ENCODE peak calls at places on chromosomes 12 and 14, in six cellular contexts. B is BE2C, N is colonic mucosa, F is mesenchymal stem cell, E is ovary, I is GM12865. V is an unnamed sample.

GRCh38 chr12:91913651-91914050 is 232.0 kb downstream of the BTG1 start:
- DNase-seq in B (no peak), N (no peak), F (no peak), E (no peak), I (no peak), V (no peak)

GRCh38 chr14:91341331-91342242 is 76.0 kb downstream of the CCDC88C start:
- DNase-seq in B (no peak), N (no peak), F (no peak), E (no peak), I (no peak), V (no peak)

GRCh38 chr14:75871181-75871880 is 110.5 kb downstream of the TGFB3 start:
- DNase-seq in B (peak; percentile 7), N (no peak), F (peak; percentile 61), E (no peak), I (no peak), V (peak; percentile 44)

GRCh38 chr14:72850360-72850759 is 43.5 kb downstream of the DPF3 start:
- DNase-seq in B (no peak), N (peak; percentile 30), F (no peak), E (no peak), I (no peak), V (no peak)

GRCh38 chr14:53925201-53925766 is 31.3 kb downstream of the BMP4 start:
- DNase-seq in B (no peak), N (no peak), F (peak; percentile 62), E (no peak), I (no peak), V (no peak)

GRCh38 chr14:61388173-61388975 is 67.0 kb downstream of the PRKCH start:
- DNase-seq in B (no peak), N (no peak), F (peak; percentile 15), E (no peak), I (peak; percentile 78), V (peak; percentile 48)

GRCh38 chr12:98532687-98533304 is 17.4 kb downstream of the TMPO start:
- DNase-seq in B (no peak), N (no peak), F (peak; percentile 76), E (no peak), I (peak; percentile 48), V (peak; percentile 46)

GRCh38 chr12:87444039-87444438 is 585.2 kb downstream of the C12orf50 start:
- DNase-seq in B (no peak), N (no peak), F (no peak), E (no peak), I (no peak), V (no peak)

GRCh38 chr12:3187846-3188755 is 110.9 kb downstream of the TSPAN9 start:
- DNase-seq in B (no peak), N (no peak), F (no peak), E (no peak), I (no peak), V (no peak)

GRCh38 chr12:92597997-92598396 is 104.8 kb upstream of the PLEKHG7 start:
- DNase-seq in B (no peak), N (no peak), F (peak; percentile 62), E (no peak), I (no peak), V (no peak)

GRCh38 chr14:96574633-96575191 is 72.5 kb downstream of the PAPOLA start:
- DNase-seq in B (no peak), N (no peak), F (no peak), E (no peak), I (no peak), V (no peak)

GRCh38 chr12:90970471-90970870 is 15.5 kb upstream of the CCER1 start:
- DNase-seq in B (no peak), N (no peak), F (no peak), E (no peak), I (no peak), V (no peak)

GRCh38 chr12:2624543-2625266 is 170.1 kb upstream of the FKBP4 start:
- DNase-seq in B (peak; percentile 50), N (no peak), F (peak; percentile 60), E (no peak), I (peak; percentile 14), V (no peak)

GRCh38 chr12:77120695-77121094 is 55.3 kb upstream of the E2F7 start:
- DNase-seq in B (no peak), N (no peak), F (peak; percentile 49), E (no peak), I (no peak), V (no peak)

GRCh38 chr14:58749066-58749669 is 111.4 kb downstream of the DACT1 start:
- DNase-seq in B (no peak), N (peak; percentile 64), F (peak; percentile 99), E (no peak), I (peak; percentile 89), V (peak; percentile 3)

GRCh38 chr12:127150479-127150878 is 1116.5 kb upstream of the TMEM132C start:
- DNase-seq in B (no peak), N (no peak), F (no peak), E (no peak), I (no peak), V (no peak)

GRCh38 chr12:114777052-114777451 is 93.1 kb upstream of the TBX3 start:
- DNase-seq in B (no peak), N (no peak), F (no peak), E (no peak), I (no peak), V (no peak)

GRCh38 chr12:111274820-111275219 is 94.1 kb downstream of the PHETA1 start:
- DNase-seq in B (no peak), N (no peak), F (no peak), E (no peak), I (no peak), V (peak; percentile 4)

GRCh38 chr14:51139221-51139681 is 44.3 kb upstream of the TRIM9 start:
- DNase-seq in B (no peak), N (peak; percentile 44), F (no peak), E (no peak), I (no peak), V (no peak)

GRCh38 chr14:105765893-105766614 is 239.7 kb downstream of the TMEM121 start:
- DNase-seq in B (no peak), N (no peak), F (no peak), E (no peak), I (no peak), V (no peak)

GRCh38 chr12:131357920-131358319 is 353.0 kb upstream of the SFSWAP start:
- DNase-seq in B (no peak), N (no peak), F (no peak), E (no peak), I (no peak), V (no peak)

GRCh38 chr14:29721586-29721985 is 206.1 kb downstream of the PRKD1 start:
- DNase-seq in B (no peak), N (no peak), F (no peak), E (no peak), I (no peak), V (no peak)

GRCh38 chr14:69997849-69998248 is 118.6 kb downstream of the SMOC1 start:
- DNase-seq in B (no peak), N (no peak), F (peak; percentile 81), E (peak; percentile 29), I (no peak), V (no peak)

GRCh38 chr14:74349757-74350156 is 1.5 kb downstream of the VRTN start:
- DNase-seq in B (no peak), N (peak; percentile 43), F (no peak), E (no peak), I (no peak), V (no peak)

GRCh38 chr14:39988939-39989338 is 556.7 kb upstream of the FBXO33 start:
- DNase-seq in B (no peak), N (no peak), F (peak; percentile 53), E (no peak), I (peak; percentile 59), V (peak; percentile 41)

GRCh38 chr12:88185988-88186387 is 43.9 kb downstream of the TMTC3 start:
- DNase-seq in B (no peak), N (no peak), F (peak; percentile 57), E (no peak), I (peak; percentile 9), V (no peak)

GRCh38 chr14:20501346-20501745 is 4.0 kb upstream of the RNASE10 start:
- DNase-seq in B (no peak), N (no peak), F (no peak), E (no peak), I (no peak), V (no peak)

DNA sequence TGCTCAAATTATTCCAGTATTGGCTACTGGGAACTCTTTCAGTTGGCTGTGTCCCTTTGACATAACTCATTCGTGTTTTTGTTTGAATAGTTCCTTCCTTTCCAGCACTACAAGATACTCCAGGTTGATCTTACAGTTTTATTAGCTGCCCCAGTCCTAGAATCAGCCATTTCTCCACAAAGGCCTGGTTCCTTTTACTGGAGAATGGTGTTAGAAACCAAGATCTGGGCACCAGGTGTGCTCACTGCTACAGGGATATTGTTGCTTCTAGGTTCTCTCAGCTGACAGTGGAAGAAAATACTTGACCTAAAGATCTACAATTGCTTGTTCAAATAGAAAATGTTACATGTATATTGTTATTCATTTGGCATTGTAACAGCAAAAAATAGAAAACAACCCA is 21.9 kb downstream of the CDK17 start:
- DNase-seq in B (no peak), N (no peak), F (no peak), E (no peak), I (peak; percentile 18), V (no peak)
- H3K4me3 ChIP-seq in B (no peak overlapping the region), N (no peak overlapping the region), F (no peak overlapping the region), E (no peak overlapping the region), I (peak overlapping the region; percentile 16), V (no peak overlapping the region)

DNA sequence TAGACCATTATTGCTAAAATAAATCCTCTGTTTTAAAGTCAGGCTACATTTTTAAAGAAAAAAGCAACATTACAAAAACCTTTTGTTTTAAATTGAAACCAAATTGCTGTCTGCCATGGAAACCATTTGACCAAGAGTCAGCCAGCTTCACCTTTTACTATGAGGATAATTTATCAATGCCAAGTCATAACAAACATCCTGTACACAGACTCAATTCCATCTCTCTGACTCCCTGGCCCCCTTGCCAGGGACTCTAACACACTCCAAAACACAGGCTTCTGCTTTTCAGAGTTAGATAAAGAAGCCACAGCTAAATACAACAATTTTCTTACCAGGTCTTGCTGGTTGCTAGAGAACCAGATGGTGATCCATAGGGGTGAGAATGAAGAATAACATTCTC is 83.9 kb downstream of the LRP6 start:
- DNase-seq in B (no peak), N (no peak), F (peak; percentile 44), E (peak; percentile 24), I (no peak), V (no peak)
- H3K4me3 ChIP-seq in B (no peak overlapping the region), N (no peak overlapping the region), F (no peak overlapping the region), E (no peak overlapping the region), I (no peak overlapping the region), V (no peak overlapping the region)

DNA sequence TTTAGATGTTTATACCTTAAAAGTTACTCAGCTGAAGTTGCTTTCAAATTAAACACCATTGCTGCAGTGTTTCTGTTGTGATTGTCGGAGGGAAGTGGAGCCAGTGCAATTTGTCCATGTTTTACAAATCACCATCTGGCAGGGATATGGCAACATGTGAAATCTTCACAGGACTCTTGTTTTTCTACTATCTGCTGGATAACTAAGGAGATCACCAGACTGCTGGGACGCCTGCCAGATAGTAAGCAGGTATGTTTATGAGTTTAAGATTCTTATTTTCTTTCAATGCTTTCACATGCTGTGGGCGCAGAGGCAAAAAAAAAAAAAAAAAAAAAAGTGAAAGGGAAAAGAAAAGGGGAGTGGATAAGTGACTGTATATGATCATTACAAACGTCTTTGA is 100.3 kb upstream of the SOX5 start:
- DNase-seq in B (no peak), N (no peak), F (no peak), E (no peak), I (no peak), V (no peak)
- H3K4me3 ChIP-seq in B (no peak overlapping the region), N (no peak overlapping the region), F (no peak overlapping the region), E (no peak overlapping the region), I (no peak overlapping the region), V (no peak overlapping the region)

DNA sequence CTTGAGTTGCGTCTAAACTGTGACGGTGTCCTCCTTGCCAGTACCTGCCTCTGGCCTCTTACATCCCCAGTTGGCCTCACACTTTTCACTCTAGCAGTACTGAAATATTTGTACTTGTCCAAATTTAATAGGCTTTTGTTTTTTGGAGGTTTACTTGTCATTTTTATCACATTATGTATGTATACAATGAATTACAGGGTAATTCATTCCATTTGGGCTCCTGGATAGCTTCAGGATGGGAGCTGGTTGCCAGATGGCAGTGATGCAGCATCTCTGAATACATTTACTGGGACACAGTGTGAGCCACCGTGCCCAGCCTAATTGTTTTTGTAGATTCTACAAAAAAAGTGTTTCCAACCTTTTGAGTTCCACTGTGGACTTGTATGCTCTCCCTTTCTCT is 13.4 kb downstream of the CCDC77 start:
- DNase-seq in B (no peak), N (no peak), F (no peak), E (no peak), I (no peak), V (no peak)
- H3K4me3 ChIP-seq in B (no peak overlapping the region), N (no peak overlapping the region), F (no peak overlapping the region), E (no peak overlapping the region), I (no peak overlapping the region), V (no peak overlapping the region)

V was measured in Jurkat, Clone E6-1.